ENCODE peak calls at places on chromosomes 5 and 9, in seven cellular contexts. T, O, N, B, E, F and H are unnamed samples.

GRCh38 chr9:136483589-136484152 is 831 bp upstream of the SEC16A start:
- DNase-seq in F (peak), B (peak), E (peak), T (peak), N (peak), O (peak), H (peak)

GRCh38 chr5:136192015-136192525 is 892 bp downstream of the SMIM32 start:
- DNase-seq in E (peak), T (no peak), B (peak), N (peak), O (peak), F (no peak), H (no peak)

GRCh38 chr9:110810251-110810976 is 141.8 kb downstream of the MUSK start:
- DNase-seq in T (no peak), O (no peak), N (no peak), E (no peak), F (no peak), B (no peak), H (no peak)

GRCh38 chr9:38422555-38423245 is 1.6 kb downstream of the IGFBPL1 start:
- DNase-seq in B (no peak), N (no peak), E (no peak), T (no peak), F (no peak), O (peak), H (no peak)

GRCh38 chr9:89247431-89248370 is 63.3 kb upstream of the CKS2 start:
- DNase-seq in B (peak), E (no peak), N (no peak), F (no peak), T (peak), O (no peak), H (no peak)

GRCh38 chr5:180787711-180788431 is 14.7 kb downstream of the MGAT1 start:
- DNase-seq in E (no peak), F (no peak), T (no peak), O (no peak), B (no peak), N (no peak), H (no peak)

GRCh38 chr9:91905958-91906585 is 44.0 kb downstream of the ROR2 start:
- DNase-seq in N (no peak), O (no peak), F (no peak), B (no peak), T (peak), E (peak), H (peak)

GRCh38 chr5:16017720-16018119 is 161.9 kb downstream of the MARCHF11 start:
- DNase-seq in T (no peak), N (no peak), O (no peak), B (no peak), E (no peak), F (no peak), H (no peak)

GRCh38 chr5:26763151-26763550 is 275.2 kb downstream of the CDH9 start:
- DNase-seq in F (no peak), B (no peak), E (no peak), T (no peak), O (no peak), N (no peak), H (no peak)

GRCh38 chr5:1034421-1034905 is 25.9 kb downstream of the NKD2 start:
- DNase-seq in F (no peak), E (no peak), T (no peak), O (no peak), B (no peak), N (no peak), H (no peak)

GRCh38 chr5:96353220-96353619 is 79.8 kb downstream of the PCSK1 start:
- DNase-seq in F (no peak), E (no peak), N (no peak), T (no peak), O (no peak), B (no peak), H (no peak)

GRCh38 chr9:806285-807156 is 35.0 kb upstream of the DMRT1 start:
- DNase-seq in E (peak), N (peak), T (peak), F (peak), O (peak), B (peak), H (no peak)

GRCh38 chr9:4415281-4415680 is 75.0 kb upstream of the SLC1A1 start:
- DNase-seq in F (no peak), O (no peak), T (no peak), B (no peak), E (no peak), N (no peak), H (no peak)

GRCh38 chr9:15276328-15276969 is 30.6 kb downstream of the TTC39B start:
- DNase-seq in F (no peak), E (no peak), N (no peak), T (no peak), B (no peak), O (no peak), H (no peak)

GRCh38 chr5:37519807-37520206 is 140.7 kb downstream of the WDR70 start:
- DNase-seq in N (no peak), E (no peak), F (no peak), B (no peak), T (no peak), O (no peak), H (no peak)

GRCh38 chr5:93163010-93163663 is 417.9 kb downstream of the NR2F1-AS1 start:
- DNase-seq in B (peak), O (no peak), N (no peak), T (no peak), F (no peak), E (peak), H (no peak)

GRCh38 chr5:143235423-143235822 is 168.1 kb downstream of the NR3C1 start:
- DNase-seq in F (no peak), E (no peak), T (no peak), B (peak), N (no peak), O (no peak), H (no peak)

GRCh38 chr5:112196574-112196973 is 222.5 kb downstream of the EPB41L4A start:
- DNase-seq in E (no peak), N (no peak), T (no peak), B (no peak), F (no peak), O (no peak), H (no peak)

GRCh38 chr5:140159014-140159927 is 15.7 kb upstream of the CYSTM1 start:
- DNase-seq in F (no peak), E (no peak), T (no peak), O (no peak), N (no peak), B (no peak), H (no peak)

GRCh38 chr9:81832571-81833285 is 95.5 kb upstream of the SPATA31D4 start:
- DNase-seq in E (no peak), O (no peak), T (no peak), N (no peak), F (no peak), B (no peak), H (no peak)

GRCh38 chr9:14288433-14288832 is 25.5 kb downstream of the NFIB start:
- DNase-seq in O (no peak), B (peak), N (no peak), T (no peak), F (no peak), E (no peak), H (no peak)

GRCh38 chr9:79705704-79706103 is 133.9 kb downstream of the TLE4 start:
- DNase-seq in B (no peak), T (no peak), E (no peak), N (no peak), F (no peak), O (no peak), H (no peak)

GRCh38 chr5:137190441-137190840 is 308.7 kb downstream of the SPOCK1 start:
- DNase-seq in F (no peak), B (peak), O (no peak), T (no peak), N (no peak), E (no peak), H (no peak)

GRCh38 chr9:89408628-89409101 is 89.2 kb downstream of the SEMA4D start:
- DNase-seq in O (no peak), B (no peak), N (no peak), T (no peak), E (no peak), F (peak), H (peak)

GRCh38 chr9:109903515-109904138 is 123.6 kb downstream of the PALM2AKAP2 start:
- DNase-seq in T (peak), F (peak), B (peak), E (peak), O (peak), N (peak), H (peak)

GRCh38 chr9:93155716-93156474 is 21.8 kb upstream of the NINJ1 start:
- DNase-seq in F (no peak), O (no peak), E (no peak), N (no peak), B (no peak), T (no peak), H (no peak)

GRCh38 chr5:320524-321232 is 836 bp upstream of the AHRR start:
- DNase-seq in B (no peak), O (no peak), E (no peak), N (no peak), F (no peak), T (no peak), H (no peak)

GRCh38 chr9:134678206-134678605 is 36.6 kb downstream of the COL5A1 start:
- DNase-seq in N (no peak), F (no peak), T (no peak), B (no peak), O (peak), E (no peak), H (no peak)

GRCh38 chr5:54309237-54309636 is 1.1 kb downstream of the ARL15 start:
- DNase-seq in F (no peak), B (peak), O (peak), N (no peak), E (no peak), T (no peak), H (no peak)

GRCh38 chr9:93365427-93366118 is 85.9 kb upstream of the FAM120A start:
- DNase-seq in N (no peak), T (no peak), E (no peak), F (no peak), O (no peak), B (no peak), H (no peak)

GRCh38 chr5:170491479-170491878 is 12.3 kb upstream of the KCNIP1 start:
- DNase-seq in B (peak), N (no peak), O (no peak), T (no peak), F (no peak), E (peak), H (no peak)